ENCODE peak calls at places on chromosomes 16 and 17, in four cellular contexts. Q is HepG2, C is K562, Y is WTC11. U is an unnamed sample.

GRCh38 chr16:89484923-89485679 is 5.3 kb downstream of the ANKRD11 start:
- DNase-seq in Q (no peak), C (no peak), Y (no peak), U (no peak)

GRCh38 chr17:67942810-67943209 is 53.5 kb downstream of the C17orf58 start:
- DNase-seq in Q (no peak), C (peak; percentile 35), Y (no peak), U (peak; percentile 30)

GRCh38 chr17:78986048-78986648 is 6.4 kb upstream of the LGALS3BP start:
- DNase-seq in Q (peak; percentile 43), C (peak; percentile 63), Y (no peak), U (no peak)

GRCh38 chr17:77617516-77617915 is 341.0 kb upstream of the TNRC6C start:
- DNase-seq in Q (no peak), C (no peak), Y (no peak), U (no peak)

GRCh38 chr16:28136751-28137434 is 73.4 kb upstream of the GSG1L start:
- DNase-seq in Q (no peak), C (no peak), Y (no peak), U (no peak)

GRCh38 chr16:2388139-2388874 is 40.9 kb upstream of the CCNF start:
- DNase-seq in Q (no peak), C (no peak), Y (no peak), U (no peak)

GRCh38 chr17:74219576-74220133 is 6.3 kb downstream of the TTYH2 start:
- DNase-seq in Q (no peak), C (no peak), Y (no peak), U (no peak)

GRCh38 chr17:56324676-56325075 is 171.4 kb downstream of the ANKFN1 start:
- DNase-seq in Q (no peak), C (no peak), Y (no peak), U (no peak)

GRCh38 chr16:88084881-88085280 is 133.6 kb downstream of the BANP start:
- DNase-seq in Q (no peak), C (no peak), Y (no peak), U (no peak)

GRCh38 chr17:3870871-3871306 is 22.0 kb downstream of the CAMKK1 start:
- DNase-seq in Q (no peak), C (peak; percentile 23), Y (no peak), U (no peak)

GRCh38 chr17:12122091-12122490 is 101.4 kb downstream of the MAP2K4 start:
- DNase-seq in Q (no peak), C (no peak), Y (no peak), U (no peak)

GRCh38 chr17:51461578-51462004 is 201.2 kb downstream of the UTP18 start:
- DNase-seq in Q (peak; percentile 65), C (peak; percentile 79), Y (peak; percentile 79), U (peak; percentile 82)

GRCh38 chr16:56894331-56894917 is 29.4 kb downstream of the SLC12A3 start:
- DNase-seq in Q (no peak), C (no peak), Y (no peak), U (no peak)

GRCh38 chr17:2184993-2185931 is 118.3 kb downstream of the SMG6 start:
- DNase-seq in Q (no peak), C (no peak), Y (no peak), U (no peak)

GRCh38 chr17:61309857-61310256 is 89.8 kb upstream of the TBX2 start:
- DNase-seq in Q (no peak), C (no peak), Y (no peak), U (no peak)

GRCh38 chr16:50252874-50253510 is 13.4 kb upstream of the ADCY7 start:
- DNase-seq in Q (no peak), C (no peak), Y (no peak), U (no peak)

GRCh38 chr16:27083861-27084261 is 17.1 kb downstream of the C16orf82 start:
- DNase-seq in Q (no peak), C (peak; percentile 75), Y (peak; percentile 60), U (peak; percentile 48)

GRCh38 chr16:86510465-86511261 is at the start of gene FOXF1:
- DNase-seq in Q (no peak), C (no peak), Y (no peak), U (no peak)

GRCh38 chr16:4693956-4694663 is 748 bp downstream of the NUDT16L1 start:
- DNase-seq in Q (no peak), C (peak; percentile 86), Y (no peak), U (peak; percentile 46)

GRCh38 chr17:76370261-76370993 is 14.0 kb upstream of the SPHK1 start:
- DNase-seq in Q (no peak), C (peak; percentile 58), Y (no peak), U (no peak)

GRCh38 chr17:78133971-78134898 is 3.7 kb downstream of the TMC8 start:
- DNase-seq in Q (peak; percentile 83), C (peak; percentile 54), Y (peak; percentile 89), U (peak; percentile 77)

GRCh38 chr16:15489016-15489415 is 54.6 kb downstream of the BMERB1 start:
- DNase-seq in Q (no peak), C (no peak), Y (no peak), U (no peak)

GRCh38 chr16:74291577-74292208 is 4.9 kb upstream of the PSMD7 start:
- DNase-seq in Q (no peak), C (no peak), Y (no peak), U (no peak)

GRCh38 chr17:43171761-43172487 is 910 bp downstream of the NBR1 start:
- DNase-seq in Q (peak; percentile 79), C (no peak), Y (no peak), U (no peak)

GRCh38 chr16:74740795-74741304 is 33.8 kb downstream of the FA2H start:
- DNase-seq in Q (no peak), C (no peak), Y (no peak), U (no peak)

GRCh38 chr17:39639566-39640458 is 2.9 kb downstream of the STARD3 start:
- DNase-seq in Q (no peak), C (no peak), Y (no peak), U (no peak)

GRCh38 chr16:2357331-2357730 is 16.8 kb upstream of the ABCA3 start:
- DNase-seq in Q (no peak), C (no peak), Y (no peak), U (no peak)

GRCh38 chr17:19238167-19238505 is 970 bp downstream of the EPN2 start:
- DNase-seq in Q (no peak), C (no peak), Y (peak; percentile 38), U (peak; percentile 27)

GRCh38 chr16:15765880-15766279 is 90.9 kb downstream of the MYH11 start:
- DNase-seq in Q (peak; percentile 73), C (peak; percentile 48), Y (peak; percentile 26), U (peak; percentile 58)

GRCh38 chr16:81633147-81633619 is 145.9 kb upstream of the PLCG2 start:
- DNase-seq in Q (peak; percentile 16), C (peak; percentile 55), Y (peak; percentile 65), U (no peak)

GRCh38 chr17:44847581-44847980 is at the start of gene HIGD1B:
- DNase-seq in Q (no peak), C (no peak), Y (no peak), U (no peak)

GRCh38 chr17:63833026-63833740 is 5.7 kb upstream of the FTSJ3 start:
- DNase-seq in Q (no peak), C (no peak), Y (no peak), U (no peak)

GRCh38 chr17:63833741-63834373 is 6.4 kb upstream of the FTSJ3 start:
- DNase-seq in Q (no peak), C (no peak), Y (no peak), U (no peak)

GRCh38 chr17:63832455-63832854 is 5.0 kb upstream of the FTSJ3 start:
- DNase-seq in Q (no peak), C (no peak), Y (no peak), U (no peak)

GRCh38 chr17:63835167-63835720 is 7.2 kb downstream of the SMARCD2 start:
- DNase-seq in Q (no peak), C (no peak), Y (no peak), U (no peak)

DNA sequence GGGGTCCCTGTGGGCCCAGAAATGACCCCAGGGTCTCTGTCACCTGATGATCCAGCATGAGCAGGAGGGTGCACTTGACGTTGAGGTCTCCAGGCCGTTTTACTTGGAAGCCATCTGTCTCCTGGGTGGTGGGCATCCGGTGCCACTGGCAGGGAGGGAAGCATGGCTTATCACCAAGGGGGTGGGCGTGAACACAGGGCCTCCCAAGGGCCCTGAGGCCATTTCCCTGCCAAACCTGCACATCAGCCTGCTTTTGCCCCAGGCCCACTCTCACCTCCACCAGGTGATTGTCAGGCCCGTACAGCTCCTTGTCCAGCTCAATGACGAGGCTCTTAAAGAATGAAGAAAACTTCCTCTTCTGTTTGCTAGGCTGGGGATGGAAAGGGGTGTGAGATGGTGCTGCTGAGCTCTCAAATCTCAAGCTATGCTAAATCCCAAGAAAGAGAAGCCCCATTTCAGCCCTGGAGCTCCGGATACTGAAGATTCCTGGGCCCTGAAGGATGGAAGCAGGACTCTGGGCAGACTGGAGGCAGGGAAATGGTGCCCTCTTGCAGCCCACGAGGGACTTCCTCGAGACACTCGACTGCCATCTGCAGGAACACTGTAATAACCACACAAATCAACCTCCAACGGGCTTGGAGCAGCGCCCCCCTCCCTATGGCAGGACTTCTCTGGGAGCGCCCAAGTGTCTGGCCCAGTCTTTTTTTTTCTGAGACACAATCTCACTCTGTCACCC is 7.1 kb upstream of the FTSJ3 start:
- DNase-seq in Q (peak; percentile 81), C (peak; percentile 59), Y (peak; percentile 70), U (peak; percentile 84)
- TF ChIP-seq ELF4 in Q (no peak), C (no peak), Y (no peak), U (no peak)

GRCh38 chr17:71677444-71677843 is 443.4 kb upstream of the SOX9 start:
- DNase-seq in Q (no peak), C (no peak), Y (no peak), U (no peak)
- TF ChIP-seq ELF4 in Q (no peak), C (no peak), Y (no peak), U (no peak)

GRCh38 chr17:71378036-71378435 is 742.8 kb upstream of the SOX9 start:
- DNase-seq in Q (no peak), C (no peak), Y (no peak), U (no peak)

GRCh38 chr17:71378741-71379140 is 742.1 kb upstream of the SOX9 start:
- DNase-seq in Q (peak; percentile 3), C (no peak), Y (no peak), U (no peak)

GRCh38 chr17:71379512-71379911 is 741.3 kb upstream of the SOX9 start:
- DNase-seq in Q (no peak), C (no peak), Y (no peak), U (no peak)

GRCh38 chr17:71383111-71383510 is 737.7 kb upstream of the SOX9 start:
- DNase-seq in Q (no peak), C (no peak), Y (no peak), U (no peak)

GRCh38 chr17:71380535-71380934 is 740.3 kb upstream of the SOX9 start:
- DNase-seq in Q (no peak), C (no peak), Y (no peak), U (no peak)
- TF ChIP-seq ELF4 in Q (no peak), C (no peak), Y (no peak), U (no peak)

DNA sequence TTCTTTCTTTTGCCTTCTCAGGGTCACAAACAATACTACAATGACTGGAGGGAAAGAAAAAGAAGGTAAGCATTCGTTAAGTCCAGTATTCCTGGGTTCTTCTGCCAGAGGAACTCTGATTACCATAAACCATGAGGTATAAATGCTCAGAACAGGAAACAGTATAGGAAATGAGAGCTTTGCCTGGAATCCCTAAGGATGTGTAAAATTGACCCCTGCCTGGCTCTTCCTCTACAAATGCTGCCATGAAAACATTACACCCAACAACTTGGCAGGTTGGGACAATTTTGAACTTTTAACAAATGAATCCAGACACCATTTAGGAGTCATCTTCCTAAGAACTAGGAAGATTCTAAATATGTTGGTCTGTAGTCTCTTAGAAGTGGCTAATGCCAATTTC is 173.8 kb downstream of the CDH11 start:
- DNase-seq in Q (no peak), C (no peak), Y (no peak), U (no peak)
- TF ChIP-seq ELF4 in Q (no peak), C (no peak), Y (no peak), U (no peak)

GRCh38 chr16:11160676-11161115 is 95.3 kb downstream of the SOCS1 start:
- DNase-seq in Q (no peak), C (no peak), Y (no peak), U (no peak)
- TF ChIP-seq ELF4 in Q (no peak), C (no peak), Y (no peak), U (no peak)

U was measured in HEK293T.